ENCODE peak calls at places on chromosomes 7 and 10, in six cellular contexts. W is GM12865, O is uterus, R is heart right ventricle, G is AG04449, T is adrenal gland. F is an unnamed sample.

GRCh38 chr10:1663226-1663625 is 74.1 kb downstream of the ADARB2 start:
- DNase-seq in W (no peak), T (no peak), R (no peak), O (no peak), G (no peak), F (no peak)

GRCh38 chr10:48456361-48456804 is 148.5 kb downstream of the ARHGAP22 start:
- DNase-seq in R (peak; percentile 61), T (peak; percentile 30), G (no peak), O (no peak), W (no peak), F (peak; percentile 88)

GRCh38 chr10:35643976-35644799 is 2.1 kb upstream of the FZD8 start:
- DNase-seq in T (no peak), W (peak; percentile 21), O (no peak), R (no peak), G (no peak), F (no peak)

GRCh38 chr10:8726087-8726486 is 671.6 kb downstream of the GATA3 start:
- DNase-seq in O (no peak), W (no peak), R (no peak), G (no peak), T (no peak), F (no peak)

GRCh38 chr7:82428186-82428961 is 15.2 kb downstream of the CACNA2D1 start:
- DNase-seq in G (peak; percentile 42), R (no peak), T (no peak), W (no peak), O (no peak), F (no peak)

GRCh38 chr10:116637830-116638229 is 17.1 kb downstream of the PNLIPRP2 start:
- DNase-seq in R (no peak), W (no peak), G (no peak), O (no peak), T (no peak), F (no peak)

GRCh38 chr7:123096434-123096833 is 100.9 kb upstream of the TAS2R16 start:
- DNase-seq in G (no peak), T (no peak), R (no peak), W (no peak), O (no peak), F (no peak)

GRCh38 chr7:13602036-13602435 is 387.4 kb downstream of the ETV1 start:
- DNase-seq in O (no peak), G (no peak), W (no peak), T (no peak), R (no peak), F (no peak)

GRCh38 chr7:131480384-131481315 is 75.8 kb downstream of the PODXL start:
- DNase-seq in T (no peak), G (no peak), R (no peak), O (no peak), W (no peak), F (no peak)

GRCh38 chr10:129275886-129276285 is 191.2 kb upstream of the MGMT start:
- DNase-seq in O (no peak), T (no peak), W (no peak), R (no peak), G (no peak), F (no peak)

GRCh38 chr10:129277080-129277479 is 190.0 kb upstream of the MGMT start:
- DNase-seq in W (no peak), G (no peak), O (no peak), R (no peak), T (no peak), F (no peak)

GRCh38 chr10:129272859-129273258 is 194.2 kb upstream of the MGMT start:
- DNase-seq in O (no peak), W (no peak), G (no peak), T (no peak), R (no peak), F (no peak)

GRCh38 chr10:129277804-129278203 is 189.2 kb upstream of the MGMT start:
- DNase-seq in O (no peak), G (no peak), R (no peak), T (no peak), W (no peak), F (no peak)

DNA sequence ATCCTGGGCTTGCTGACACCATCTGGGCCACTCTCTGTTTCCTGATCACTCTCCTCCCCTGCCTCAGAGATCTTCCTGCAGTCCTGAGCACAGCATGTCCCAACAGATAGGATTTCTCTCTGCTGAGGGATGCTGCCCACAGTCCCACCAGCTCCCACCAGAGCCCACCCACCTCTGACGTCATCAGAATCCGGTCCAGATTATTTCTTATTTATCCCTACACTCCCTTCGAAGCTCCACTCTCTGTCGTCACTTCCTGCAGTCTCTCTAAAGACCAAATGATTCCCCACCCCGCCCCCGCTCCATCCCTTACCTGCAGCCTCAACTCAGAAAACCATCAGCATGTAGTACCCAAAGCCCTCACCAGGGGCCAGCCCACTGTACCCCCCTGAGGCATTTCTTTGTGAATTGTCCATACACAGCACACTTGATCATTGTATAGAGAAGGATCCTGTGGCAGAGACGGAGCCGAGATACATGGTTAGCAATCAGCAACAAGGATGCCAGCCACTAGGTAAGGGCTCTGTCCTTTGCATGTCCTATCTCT is 192.0 kb upstream of the MGMT start:
- DNase-seq in G (no peak), R (no peak), T (no peak), W (no peak), O (no peak), F (no peak)
- TF ChIP-seq CTCF in G (no peak), R (no peak), T (no peak), W (peak; percentile 11), O (no peak), F (no peak)

DNA sequence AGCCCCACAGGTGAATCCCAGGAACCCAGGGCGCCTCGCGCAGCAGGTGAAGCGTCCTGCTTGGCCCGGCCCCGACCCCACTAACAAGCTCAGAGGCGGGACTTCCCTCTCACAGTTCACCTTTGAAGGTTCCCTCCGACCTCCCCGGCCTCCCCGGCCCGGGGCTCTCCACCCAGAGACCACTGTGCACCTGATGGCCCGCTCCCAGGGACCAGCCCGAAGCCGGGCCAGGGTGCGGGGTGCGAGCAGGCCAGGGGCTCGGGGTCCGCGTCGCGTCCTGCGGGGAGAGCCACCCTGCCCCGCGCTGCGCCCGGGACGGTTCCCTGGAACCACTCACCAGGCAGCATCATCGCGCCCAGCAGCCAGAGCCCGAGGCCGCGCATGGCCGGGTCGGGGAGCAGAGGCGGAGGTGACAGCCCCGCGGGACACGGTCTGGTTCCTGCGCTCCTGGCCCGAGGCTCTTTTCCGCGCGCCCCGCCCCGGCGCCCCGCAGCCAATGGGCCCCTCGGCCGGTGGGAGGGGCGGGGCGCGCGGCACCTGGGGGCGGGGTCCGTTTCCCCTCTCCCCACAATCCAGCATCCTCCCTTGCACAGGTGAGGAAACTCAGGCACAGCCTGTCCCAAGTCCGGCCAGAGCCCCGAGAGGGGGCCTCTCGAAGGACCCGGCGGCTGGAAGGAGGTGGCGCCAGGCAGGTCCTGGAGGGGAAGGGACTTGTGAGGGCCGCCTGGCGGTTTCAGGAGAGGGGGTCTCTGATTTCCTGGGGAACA is at the start of gene ADAM8:
- DNase-seq in T (no peak), R (peak; percentile 48), O (no peak), W (peak; percentile 78), G (no peak), F (no peak)
- H3K4me3 ChIP-seq in T (no peak within 1 kb of the TSS), R (peak within 1 kb of the TSS; percentile 27), O (no peak within 1 kb of the TSS), W (peak within 1 kb of the TSS; percentile 89), G (no peak within 1 kb of the TSS), F (no peak within 1 kb of the TSS)

GRCh38 chr7:84492565-84493034 is 298.0 kb upstream of the SEMA3A start:
- DNase-seq in T (no peak), W (no peak), G (peak; percentile 12), O (no peak), R (no peak), F (no peak)

GRCh38 chr7:84492128-84492527 is 297.5 kb upstream of the SEMA3A start:
- DNase-seq in T (no peak), G (no peak), W (no peak), O (no peak), R (no peak), F (no peak)

GRCh38 chr7:84490661-84491060 is 296.1 kb upstream of the SEMA3A start:
- DNase-seq in O (no peak), R (no peak), W (no peak), T (no peak), G (no peak), F (no peak)
- TF ChIP-seq CTCF in O (no peak), R (no peak), W (no peak), T (no peak), G (peak; percentile 5), F (no peak)

GRCh38 chr10:17209931-17210330 is 8.5 kb upstream of the TRDMT1 start:
- DNase-seq in G (no peak), W (no peak), O (no peak), T (no peak), R (no peak), F (no peak)
- H3K4me3 ChIP-seq in G (no peak overlapping the region), W (no peak overlapping the region), O (no peak overlapping the region), T (no peak overlapping the region), R (no peak overlapping the region), F (no peak overlapping the region)

GRCh38 chr7:70460562-70460961 is 671.4 kb upstream of the GALNT17 start:
- DNase-seq in W (no peak), R (no peak), T (no peak), G (no peak), O (no peak), F (no peak)
- TF ChIP-seq CTCF in W (no peak), R (no peak), T (no peak), G (no peak), O (no peak), F (no peak)

GRCh38 chr7:103149808-103150180 is 895 bp upstream of the NAPEPLD start:
- DNase-seq in G (no peak), R (no peak), O (no peak), T (no peak), W (no peak), F (no peak)
- H3K4me3 ChIP-seq in G (peak overlapping the region; percentile 77), R (peak overlapping the region; percentile 74), O (peak overlapping the region; percentile 74), T (no peak overlapping the region), W (peak overlapping the region; percentile 78), F (no peak overlapping the region)

GRCh38 chr7:141660259-141660658 is 41.7 kb downstream of the DENND11 start:
- DNase-seq in T (peak; percentile 46), G (no peak), R (no peak), O (no peak), W (no peak), F (no peak)
- TF ChIP-seq CTCF in T (no peak), G (no peak), R (no peak), O (no peak), W (no peak), F (no peak)

GRCh38 chr10:131997366-131998049 is 15.8 kb upstream of the BNIP3 start:
- DNase-seq in G (peak; percentile 33), T (peak; percentile 93), O (peak; percentile 73), W (no peak), R (peak; percentile 59), F (peak; percentile 96)
- H3K4me3 ChIP-seq in G (no peak overlapping the region), T (no peak overlapping the region), O (no peak overlapping the region), W (no peak overlapping the region), R (no peak overlapping the region), F (no peak overlapping the region)

F was measured in lower leg skin.